ENCODE peak calls at places on chromosome 16, in five cellular contexts. One of them, this sample, is unnamed.

GRCh38 chr16:6947291-6947690 is 385.4 kb upstream of the RBFOX1 start:
- DNase-seq in IMR-90: no peak
- DNase-seq in endothelial cell: no peak
- DNase-seq in lower lobe of right lung: no peak
- DNase-seq in prostate gland: no peak
- DNase-seq in this sample: no peak

GRCh38 chr16:440627-441026 is 15.2 kb downstream of the RAB11FIP3 start:
- DNase-seq in IMR-90: no peak
- DNase-seq in endothelial cell: no peak
- DNase-seq in lower lobe of right lung: no peak
- DNase-seq in prostate gland: no peak
- DNase-seq in this sample: no peak

GRCh38 chr16:66741971-66742396 is 9.4 kb downstream of the DYNC1LI2 start:
- DNase-seq in IMR-90: peak
- DNase-seq in endothelial cell: no peak
- DNase-seq in lower lobe of right lung: no peak
- DNase-seq in prostate gland: no peak
- DNase-seq in this sample: no peak

GRCh38 chr16:7615565-7615964 is 282.9 kb downstream of the RBFOX1 start:
- DNase-seq in IMR-90: no peak
- DNase-seq in endothelial cell: no peak
- DNase-seq in lower lobe of right lung: no peak
- DNase-seq in prostate gland: no peak
- DNase-seq in this sample: no peak

GRCh38 chr16:86848821-86849220 is 270.5 kb downstream of the FOXL1 start:
- DNase-seq in IMR-90: peak
- DNase-seq in endothelial cell: no peak
- DNase-seq in lower lobe of right lung: no peak
- DNase-seq in prostate gland: no peak
- DNase-seq in this sample: no peak

GRCh38 chr16:55508941-55509920 is at the start of gene LPCAT2:
- DNase-seq in IMR-90: peak
- DNase-seq in endothelial cell: peak
- DNase-seq in lower lobe of right lung: peak
- DNase-seq in prostate gland: peak
- DNase-seq in this sample: peak

GRCh38 chr16:29028457-29029167 is 43.8 kb downstream of the LAT start:
- DNase-seq in IMR-90: no peak
- DNase-seq in endothelial cell: no peak
- DNase-seq in lower lobe of right lung: no peak
- DNase-seq in prostate gland: no peak
- DNase-seq in this sample: no peak

GRCh38 chr16:62058412-62058811 is 22.2 kb upstream of the CDH8 start:
- DNase-seq in IMR-90: no peak
- DNase-seq in endothelial cell: no peak
- DNase-seq in lower lobe of right lung: no peak
- DNase-seq in prostate gland: no peak
- DNase-seq in this sample: no peak

GRCh38 chr16:3698941-3699340 is 18.4 kb downstream of the TRAP1 start:
- DNase-seq in IMR-90: peak
- DNase-seq in endothelial cell: no peak
- DNase-seq in lower lobe of right lung: no peak
- DNase-seq in prostate gland: no peak
- DNase-seq in this sample: no peak

GRCh38 chr16:64983983-64984382 is 137.9 kb downstream of the CDH11 start:
- DNase-seq in IMR-90: peak
- DNase-seq in endothelial cell: peak
- DNase-seq in lower lobe of right lung: no peak
- DNase-seq in prostate gland: no peak
- DNase-seq in this sample: peak

GRCh38 chr16:14354561-14355351 is 275.3 kb downstream of the PARN start:
- DNase-seq in IMR-90: peak
- DNase-seq in endothelial cell: no peak
- DNase-seq in lower lobe of right lung: no peak
- DNase-seq in prostate gland: no peak
- DNase-seq in this sample: no peak

GRCh38 chr16:2990891-2991290 is 10.6 kb upstream of the PKMYT1 start:
- DNase-seq in IMR-90: no peak
- DNase-seq in endothelial cell: no peak
- DNase-seq in lower lobe of right lung: no peak
- DNase-seq in prostate gland: no peak
- DNase-seq in this sample: no peak

GRCh38 chr16:49986351-49987124 is 38.5 kb upstream of the CNEP1R1 start:
- DNase-seq in IMR-90: peak
- DNase-seq in endothelial cell: no peak
- DNase-seq in lower lobe of right lung: no peak
- DNase-seq in prostate gland: no peak
- DNase-seq in this sample: no peak

GRCh38 chr16:31214705-31215286 is 877 bp downstream of the TRIM72 start:
- DNase-seq in IMR-90: no peak
- DNase-seq in endothelial cell: peak
- DNase-seq in lower lobe of right lung: peak
- DNase-seq in prostate gland: no peak
- DNase-seq in this sample: no peak

GRCh38 chr16:83717814-83718213 is 90.0 kb upstream of the HSBP1 start:
- DNase-seq in IMR-90: peak
- DNase-seq in endothelial cell: no peak
- DNase-seq in lower lobe of right lung: no peak
- DNase-seq in prostate gland: no peak
- DNase-seq in this sample: no peak

GRCh38 chr16:49834496-49835009 is 21.4 kb downstream of the ZNF423 start:
- DNase-seq in IMR-90: no peak
- DNase-seq in endothelial cell: no peak
- DNase-seq in lower lobe of right lung: peak
- DNase-seq in prostate gland: no peak
- DNase-seq in this sample: no peak

GRCh38 chr16:3038256-3038655 is 1.5 kb upstream of the BICDL2 start:
- DNase-seq in IMR-90: no peak
- DNase-seq in endothelial cell: no peak
- DNase-seq in lower lobe of right lung: no peak
- DNase-seq in prostate gland: peak
- DNase-seq in this sample: no peak

GRCh38 chr16:21302898-21303528 is 24.9 kb upstream of the CRYM start:
- DNase-seq in IMR-90: peak
- DNase-seq in endothelial cell: no peak
- DNase-seq in lower lobe of right lung: no peak
- DNase-seq in prostate gland: no peak
- DNase-seq in this sample: no peak

GRCh38 chr16:62014534-62014933 is 21.7 kb downstream of the CDH8 start:
- DNase-seq in IMR-90: no peak
- DNase-seq in endothelial cell: no peak
- DNase-seq in lower lobe of right lung: no peak
- DNase-seq in prostate gland: no peak
- DNase-seq in this sample: no peak

GRCh38 chr16:47666434-47666833 is 205.3 kb downstream of the PHKB start:
- DNase-seq in IMR-90: no peak
- DNase-seq in endothelial cell: no peak
- DNase-seq in lower lobe of right lung: no peak
- DNase-seq in prostate gland: no peak
- DNase-seq in this sample: no peak

GRCh38 chr16:10965440-10966039 is 21.2 kb downstream of the CLEC16A start:
- DNase-seq in IMR-90: no peak
- DNase-seq in endothelial cell: no peak
- DNase-seq in lower lobe of right lung: no peak
- DNase-seq in prostate gland: no peak
- DNase-seq in this sample: no peak

GRCh38 chr16:28237754-28238357 is 26.1 kb upstream of the XPO6 start:
- DNase-seq in IMR-90: no peak
- DNase-seq in endothelial cell: no peak
- DNase-seq in lower lobe of right lung: no peak
- DNase-seq in prostate gland: no peak
- DNase-seq in this sample: no peak

GRCh38 chr16:86546638-86547013 is 8.4 kb downstream of the MTHFSD start:
- DNase-seq in IMR-90: no peak
- DNase-seq in endothelial cell: no peak
- DNase-seq in lower lobe of right lung: no peak
- DNase-seq in prostate gland: peak
- DNase-seq in this sample: no peak

GRCh38 chr16:85112364-85112763 is at the start of gene CIBAR2:
- DNase-seq in IMR-90: no peak
- DNase-seq in endothelial cell: no peak
- DNase-seq in lower lobe of right lung: no peak
- DNase-seq in prostate gland: no peak
- DNase-seq in this sample: peak

GRCh38 chr16:906296-906695 is 64.5 kb downstream of the LMF1 start:
- DNase-seq in IMR-90: no peak
- DNase-seq in endothelial cell: no peak
- DNase-seq in lower lobe of right lung: peak
- DNase-seq in prostate gland: no peak
- DNase-seq in this sample: no peak

GRCh38 chr16:68408967-68409366 is 39.3 kb downstream of the SMPD3 start:
- DNase-seq in IMR-90: no peak
- DNase-seq in endothelial cell: no peak
- DNase-seq in lower lobe of right lung: peak
- DNase-seq in prostate gland: no peak
- DNase-seq in this sample: no peak

GRCh38 chr16:1181715-1182671 is 29.1 kb downstream of the CACNA1H start:
- DNase-seq in IMR-90: peak
- DNase-seq in endothelial cell: no peak
- DNase-seq in lower lobe of right lung: peak
- DNase-seq in prostate gland: no peak
- DNase-seq in this sample: no peak

GRCh38 chr16:83813818-83814653 is 6.3 kb downstream of the HSBP1 start:
- DNase-seq in IMR-90: peak
- DNase-seq in endothelial cell: no peak
- DNase-seq in lower lobe of right lung: no peak
- DNase-seq in prostate gland: no peak
- DNase-seq in this sample: no peak

GRCh38 chr16:10338426-10338825 is 47.4 kb upstream of the ATF7IP2 start:
- DNase-seq in IMR-90: no peak
- DNase-seq in endothelial cell: no peak
- DNase-seq in lower lobe of right lung: no peak
- DNase-seq in prostate gland: no peak
- DNase-seq in this sample: no peak

GRCh38 chr16:72271841-72272240 is 99.9 kb upstream of the PMFBP1 start:
- DNase-seq in IMR-90: no peak
- DNase-seq in endothelial cell: no peak
- DNase-seq in lower lobe of right lung: no peak
- DNase-seq in prostate gland: no peak
- DNase-seq in this sample: no peak

GRCh38 chr16:89437251-89437987 is 52.9 kb downstream of the ANKRD11 start:
- DNase-seq in IMR-90: no peak
- DNase-seq in endothelial cell: no peak
- DNase-seq in lower lobe of right lung: no peak
- DNase-seq in prostate gland: no peak
- DNase-seq in this sample: no peak
- TF ChIP-seq CTCF in IMR-90: no peak
- TF ChIP-seq CTCF in endothelial cell: no peak
- TF ChIP-seq CTCF in lower lobe of right lung: no peak
- TF ChIP-seq CTCF in prostate gland: no peak
- TF ChIP-seq CTCF in this sample: no peak

GRCh38 chr16:24673155-24673554 is 56.3 kb upstream of the TNRC6A start:
- DNase-seq in IMR-90: no peak
- DNase-seq in endothelial cell: no peak
- DNase-seq in lower lobe of right lung: no peak
- DNase-seq in prostate gland: no peak
- DNase-seq in this sample: no peak

GRCh38 chr16:24668481-24669001 is 60.9 kb upstream of the TNRC6A start:
- DNase-seq in IMR-90: peak
- DNase-seq in endothelial cell: no peak
- DNase-seq in lower lobe of right lung: no peak
- DNase-seq in prostate gland: no peak
- DNase-seq in this sample: no peak

GRCh38 chr16:24670623-24671454 is 58.6 kb upstream of the TNRC6A start:
- DNase-seq in IMR-90: peak
- DNase-seq in endothelial cell: no peak
- DNase-seq in lower lobe of right lung: peak
- DNase-seq in prostate gland: no peak
- DNase-seq in this sample: peak

GRCh38 chr16:24674877-24675276 is 54.6 kb upstream of the TNRC6A start:
- DNase-seq in IMR-90: no peak
- DNase-seq in endothelial cell: no peak
- DNase-seq in lower lobe of right lung: no peak
- DNase-seq in prostate gland: no peak
- DNase-seq in this sample: no peak

GRCh38 chr16:24671455-24671954 is 57.9 kb upstream of the TNRC6A start:
- DNase-seq in IMR-90: no peak
- DNase-seq in endothelial cell: no peak
- DNase-seq in lower lobe of right lung: no peak
- DNase-seq in prostate gland: no peak
- DNase-seq in this sample: no peak
- TF ChIP-seq CTCF in IMR-90: no peak
- TF ChIP-seq CTCF in endothelial cell: no peak
- TF ChIP-seq CTCF in lower lobe of right lung: no peak
- TF ChIP-seq CTCF in prostate gland: no peak
- TF ChIP-seq CTCF in this sample: no peak

DNA sequence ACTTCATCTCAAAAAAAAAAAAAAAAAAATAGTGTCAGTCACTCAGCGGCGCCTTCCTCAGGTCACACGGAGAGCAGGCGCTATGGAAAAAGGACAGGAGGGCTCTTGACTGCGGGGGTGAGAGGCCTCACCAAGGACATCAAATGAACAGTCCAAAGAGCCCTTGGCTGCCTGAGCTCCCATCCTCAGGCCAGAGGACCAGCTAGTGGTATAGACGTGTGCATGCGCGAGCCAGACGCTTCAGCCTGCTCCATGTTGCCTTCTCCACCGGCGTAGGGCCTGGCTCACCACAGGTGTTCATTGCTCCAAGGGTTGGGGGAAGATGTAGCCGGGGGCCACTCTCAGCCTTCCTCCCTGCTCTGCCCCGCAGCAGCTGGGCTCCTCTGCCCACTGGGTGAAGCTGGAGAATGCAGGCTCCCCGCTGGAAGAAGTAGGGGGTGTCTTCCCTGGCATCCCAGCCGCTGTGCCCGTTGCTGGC is 65.8 kb upstream of the PLCG2 start:
- DNase-seq in IMR-90: no peak
- DNase-seq in endothelial cell: no peak
- DNase-seq in lower lobe of right lung: no peak
- DNase-seq in prostate gland: no peak
- DNase-seq in this sample: no peak
- TF ChIP-seq CTCF in IMR-90: no peak
- TF ChIP-seq CTCF in endothelial cell: no peak
- TF ChIP-seq CTCF in lower lobe of right lung: no peak
- TF ChIP-seq CTCF in prostate gland: no peak
- TF ChIP-seq CTCF in this sample: no peak

DNA sequence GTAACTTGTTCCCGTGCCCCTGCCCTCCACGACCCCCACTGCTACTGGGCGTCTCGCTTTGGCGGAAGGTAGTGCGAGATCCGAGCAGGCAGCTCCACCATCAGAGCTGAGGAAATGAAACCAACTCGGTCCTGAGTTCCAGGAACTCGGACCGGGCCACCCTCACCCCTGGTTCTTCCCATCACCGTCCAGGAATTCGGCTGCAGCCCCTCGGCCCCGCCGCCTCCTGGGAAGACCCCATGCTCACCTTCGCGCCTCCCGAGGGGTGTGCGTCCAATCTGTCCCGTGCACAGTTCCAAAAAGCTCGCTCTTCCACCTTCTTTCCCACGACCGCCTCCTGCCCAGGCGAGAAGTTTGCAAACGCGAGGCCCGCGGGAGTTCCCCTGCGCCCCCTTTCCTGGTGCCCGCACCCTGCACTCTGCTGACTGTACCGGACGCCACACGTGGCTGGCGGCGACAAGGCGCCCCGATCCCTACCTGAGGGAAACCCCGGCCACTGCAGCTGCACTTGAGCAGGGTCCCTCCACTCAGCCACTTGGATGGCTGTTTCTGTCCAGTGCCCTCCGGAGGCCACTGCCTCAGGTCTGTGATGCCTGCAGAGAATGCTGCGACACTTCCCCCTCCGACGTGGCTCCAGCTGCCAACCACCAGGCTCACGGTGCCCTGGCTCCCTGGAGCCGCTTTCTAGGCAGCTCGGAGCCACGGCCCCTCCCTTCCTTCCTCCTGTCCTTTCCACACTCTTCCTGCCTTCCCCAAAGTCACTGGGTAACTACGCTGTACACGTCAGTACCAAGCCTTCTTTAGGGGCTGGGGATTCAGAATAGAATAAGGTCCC is at the start of gene MLKL:
- DNase-seq in IMR-90: peak
- DNase-seq in endothelial cell: peak
- DNase-seq in lower lobe of right lung: peak
- DNase-seq in prostate gland: peak
- DNase-seq in this sample: no peak
- TF ChIP-seq CTCF in IMR-90: no peak
- TF ChIP-seq CTCF in endothelial cell: no peak
- TF ChIP-seq CTCF in lower lobe of right lung: no peak
- TF ChIP-seq CTCF in prostate gland: no peak
- TF ChIP-seq CTCF in this sample: no peak

This sample was measured in neural crest cell.